ENCODE peak calls at places on chromosomes 6 and 20, in four cellular contexts. H, I, S and L are unnamed samples.

GRCh38 chr6:18362058-18362561 is 25.0 kb upstream of the RNF144B start:
- DNase-seq in H (no peak), I (no peak), S (no peak), L (no peak)

GRCh38 chr6:41747256-41748101 is at the start of gene PGC:
- DNase-seq in H (no peak), I (no peak), S (peak), L (peak)

GRCh38 chr6:53624491-53624890 is 41.1 kb downstream of the KLHL31 start:
- DNase-seq in H (no peak), I (no peak), S (no peak), L (no peak)

GRCh38 chr6:143896096-143896880 is 32.0 kb downstream of the ZC2HC1B start:
- DNase-seq in H (no peak), I (no peak), S (no peak), L (no peak)

GRCh38 chr20:258963-259362 is 1.4 kb downstream of the DEFB132 start:
- DNase-seq in H (no peak), I (peak), S (peak), L (peak)

GRCh38 chr6:109799664-109800063 is 108.6 kb downstream of the FIG4 start:
- DNase-seq in H (no peak), I (no peak), S (no peak), L (no peak)

GRCh38 chr6:30819287-30819917 is 64.9 kb upstream of the DDR1 start:
- DNase-seq in H (no peak), I (no peak), S (no peak), L (no peak)

GRCh38 chr6:135939216-135939610 is 87.7 kb downstream of the PDE7B start:
- DNase-seq in H (no peak), I (no peak), S (no peak), L (no peak)

GRCh38 chr6:39979461-39980328 is 45.4 kb upstream of the MOCS1 start:
- DNase-seq in H (no peak), I (no peak), S (no peak), L (no peak)

GRCh38 chr6:55694148-55694547 is 115.2 kb upstream of the HMGCLL1 start:
- DNase-seq in H (peak), I (no peak), S (no peak), L (no peak)

GRCh38 chr6:159067334-159067733 is 22.5 kb upstream of the TAGAP start:
- DNase-seq in H (no peak), I (no peak), S (no peak), L (no peak)

GRCh38 chr6:110946498-110946897 is 12.0 kb upstream of the GTF3C6 start:
- DNase-seq in H (no peak), I (no peak), S (no peak), L (no peak)

GRCh38 chr6:89828988-89829590 is 591 bp upstream of the CASP8AP2 start:
- DNase-seq in H (no peak), I (peak), S (no peak), L (no peak)

GRCh38 chr6:5082487-5083306 is 2.4 kb upstream of the PPP1R3G start:
- DNase-seq in H (no peak), I (peak), S (no peak), L (peak)

GRCh38 chr6:18551228-18551627 is 164.1 kb downstream of the RNF144B start:
- DNase-seq in H (no peak), I (no peak), S (no peak), L (no peak)

GRCh38 chr6:161486326-161486725 is 212.5 kb upstream of the AGPAT4 start:
- DNase-seq in H (no peak), I (peak), S (peak), L (no peak)

GRCh38 chr6:39401376-39401775 is 78.9 kb upstream of the KCNK16 start:
- DNase-seq in H (no peak), I (no peak), S (no peak), L (no peak)

GRCh38 chr6:69098910-69099309 is 463.8 kb downstream of the ADGRB3 start:
- DNase-seq in H (no peak), I (no peak), S (no peak), L (no peak)

GRCh38 chr6:3175742-3176321 is 18.5 kb upstream of the TUBB2A start:
- DNase-seq in H (no peak), I (no peak), S (no peak), L (no peak)

GRCh38 chr20:58868795-58869194 is 16.3 kb downstream of the GNAS start:
- DNase-seq in H (no peak), I (no peak), S (peak), L (no peak)

GRCh38 chr20:4202441-4202840 is 187.1 kb upstream of the RNF24 start:
- DNase-seq in H (no peak), I (no peak), S (no peak), L (no peak)

GRCh38 chr6:24980507-24981384 is 45.0 kb upstream of the RIPOR2 start:
- DNase-seq in H (no peak), I (no peak), S (no peak), L (no peak)

GRCh38 chr6:90584636-90585255 is 2.1 kb downstream of the MAP3K7 start:
- DNase-seq in H (no peak), I (no peak), S (no peak), L (no peak)

GRCh38 chr6:67722861-67723261 is 912.2 kb upstream of the ADGRB3 start:
- DNase-seq in H (no peak), I (no peak), S (no peak), L (no peak)
- TF ChIP-seq PHF8 in H (no peak), I (no peak), S (no peak), L (no peak)

GRCh38 chr6:85069577-85069976 is 305.2 kb upstream of the TBX18 start:
- DNase-seq in H (no peak), I (no peak), S (no peak), L (no peak)
- TF ChIP-seq PHF8 in H (no peak), I (no peak), S (no peak), L (no peak)

GRCh38 chr6:80553071-80553740 is 446.7 kb downstream of the BCKDHB start:
- DNase-seq in H (no peak), I (no peak), S (no peak), L (no peak)
- TF ChIP-seq PHF8 in H (no peak), I (no peak), S (no peak), L (no peak)

GRCh38 chr6:44076016-44076365 is 51.3 kb downstream of the MRPL14 start:
- DNase-seq in H (no peak), I (no peak), S (no peak), L (no peak)

GRCh38 chr6:44077201-44077946 is 49.9 kb downstream of the MRPL14 start:
- DNase-seq in H (no peak), I (no peak), S (no peak), L (no peak)

GRCh38 chr6:44078219-44078794 is 48.9 kb downstream of the MRPL14 start:
- DNase-seq in H (no peak), I (no peak), S (no peak), L (no peak)

GRCh38 chr6:44075137-44076015 is 51.9 kb downstream of the MRPL14 start:
- DNase-seq in H (no peak), I (no peak), S (no peak), L (peak)

DNA sequence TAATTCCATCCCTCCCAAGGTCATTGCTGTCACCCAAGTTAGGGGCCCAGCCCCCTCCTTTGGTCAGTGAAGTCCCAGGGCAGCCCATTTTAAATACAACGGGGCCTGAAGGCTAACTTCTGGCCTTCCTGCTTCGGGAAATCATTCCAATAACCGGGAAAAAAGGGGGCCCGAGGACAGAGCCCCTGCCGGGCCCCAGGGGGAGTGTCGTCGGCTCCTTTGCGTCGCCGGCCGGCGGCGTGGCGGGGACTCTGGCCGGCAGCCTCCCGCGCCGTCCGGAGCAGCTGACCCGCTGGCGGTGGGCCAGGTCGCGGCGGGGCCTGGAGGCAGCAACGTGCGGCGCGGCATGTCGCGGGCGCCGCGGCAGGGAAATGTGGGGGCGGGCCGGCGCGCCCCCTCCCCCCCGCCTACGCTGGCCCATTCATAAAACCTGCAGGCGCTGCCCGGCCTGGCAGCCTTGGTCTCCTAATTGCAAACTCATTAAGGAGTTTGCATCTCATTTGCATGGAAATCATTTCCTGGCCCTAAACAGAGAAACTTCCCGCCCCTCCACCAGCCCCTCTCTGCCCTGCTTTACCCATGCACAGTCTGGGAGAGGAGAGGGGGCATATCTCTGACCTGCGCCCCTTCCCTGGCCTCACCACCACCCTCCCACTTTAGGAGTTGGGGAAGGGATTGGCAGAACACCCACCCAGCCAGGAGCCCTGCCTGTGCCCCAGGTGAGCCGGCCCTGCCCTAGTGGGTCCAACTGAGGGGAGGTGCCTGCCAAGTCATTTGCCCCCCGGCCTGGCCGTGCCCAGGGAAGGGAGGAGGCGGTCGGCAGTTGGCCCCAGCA is 50.7 kb downstream of the MRPL14 start:
- DNase-seq in H (no peak), I (no peak), S (peak), L (no peak)
- TF ChIP-seq PHF8 in H (no peak), I (no peak), S (peak), L (peak)

GRCh38 chr6:1472643-1473042 is 83.3 kb downstream of the FOXF2 start:
- DNase-seq in H (no peak), I (no peak), S (no peak), L (no peak)
- TF ChIP-seq PHF8 in H (no peak), I (no peak), S (no peak), L (no peak)

DNA sequence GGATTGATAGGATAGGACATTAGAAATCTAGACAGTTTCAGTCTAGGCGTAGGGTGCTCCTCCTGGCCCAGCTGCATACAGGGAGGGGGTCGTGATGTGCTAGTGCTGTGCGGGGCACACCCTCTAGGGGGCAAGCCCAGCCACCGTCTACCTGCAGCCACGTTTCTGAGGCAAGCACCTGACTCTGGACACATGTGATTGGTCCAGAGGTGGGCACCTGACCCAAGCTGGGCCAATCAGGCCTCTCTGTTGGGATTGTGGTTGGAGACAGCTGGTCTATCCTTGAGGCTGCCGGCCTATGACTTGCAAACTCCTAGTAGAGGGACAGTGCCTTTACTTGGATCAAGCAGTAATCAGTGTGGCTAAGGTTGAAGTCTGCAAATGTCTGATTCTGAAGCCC is 317.1 kb downstream of the BMP7 start:
- DNase-seq in H (no peak), I (no peak), S (peak), L (no peak)
- TF ChIP-seq PHF8 in H (no peak), I (no peak), S (no peak), L (no peak)

GRCh38 chr20:48419173-48419572 is 408.6 kb downstream of the PREX1 start:
- DNase-seq in H (no peak), I (no peak), S (no peak), L (no peak)
- TF ChIP-seq PHF8 in H (no peak), I (no peak), S (no peak), L (no peak)

DNA sequence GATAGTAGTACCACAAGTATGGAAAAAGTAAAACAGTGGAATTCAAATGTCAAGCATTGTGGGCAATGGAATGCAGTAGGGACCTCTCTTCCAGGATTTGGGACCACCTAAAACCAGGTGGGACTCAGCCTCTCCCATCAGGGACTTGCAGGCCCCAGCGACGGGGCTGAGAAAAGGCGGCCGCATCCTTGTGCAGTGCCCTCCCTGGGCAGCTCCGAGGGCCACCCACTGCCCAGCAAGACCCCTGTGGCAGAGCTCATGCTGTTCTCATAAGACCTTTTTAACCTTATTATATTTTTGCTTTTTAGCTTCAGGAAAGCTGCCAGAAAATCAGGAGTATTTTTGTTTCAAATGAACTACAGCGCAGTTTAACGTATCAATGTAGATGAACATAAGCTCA is 142.6 kb upstream of the RPS6KA2 start:
- DNase-seq in H (no peak), I (no peak), S (no peak), L (no peak)
- TF ChIP-seq PHF8 in H (no peak), I (no peak), S (no peak), L (no peak)

DNA sequence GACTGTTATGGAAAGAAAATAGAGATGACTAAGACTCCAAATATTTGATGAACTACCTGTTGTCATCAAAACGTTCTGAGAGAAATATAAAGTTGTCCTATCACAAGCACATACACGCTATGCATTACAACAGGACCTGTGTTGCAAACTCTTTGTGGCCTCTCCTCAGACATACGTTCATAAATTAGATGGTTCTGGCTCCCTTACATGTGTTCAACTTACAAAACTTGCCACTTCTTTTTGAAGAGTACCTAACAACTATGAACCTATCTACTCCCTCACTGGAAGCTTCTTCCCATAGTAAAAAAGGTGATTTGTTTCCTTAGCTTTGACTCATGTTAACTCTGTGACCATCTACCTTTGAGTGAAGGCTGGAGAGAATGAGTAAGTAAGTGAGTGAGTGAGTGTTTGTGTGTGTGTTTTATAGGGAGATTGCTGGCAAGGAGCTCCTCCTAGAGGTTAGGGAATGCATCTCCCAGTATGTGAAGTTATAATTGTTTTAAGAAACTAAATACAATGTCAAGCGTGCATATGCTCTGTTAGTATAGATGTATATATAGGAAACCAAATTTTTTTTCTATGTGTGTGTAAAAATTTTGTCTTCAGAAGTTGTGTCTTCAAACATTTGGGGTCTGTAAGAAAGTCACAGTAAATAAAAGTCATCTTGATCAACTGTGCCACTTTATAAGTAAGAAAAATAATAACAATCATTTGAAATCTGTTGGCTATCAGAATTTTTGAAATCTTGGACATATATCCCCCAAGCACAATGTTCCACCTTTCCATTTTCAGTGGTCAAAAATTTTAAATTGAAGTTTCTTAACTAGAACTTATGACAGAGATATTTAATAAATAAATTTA is 1211.1 kb upstream of the GJE1 start:
- DNase-seq in H (peak), I (peak), S (peak), L (peak)
- TF ChIP-seq PHF8 in H (no peak), I (no peak), S (no peak), L (no peak)

GRCh38 chr6:34059136-34059731 is 86.7 kb downstream of the GRM4 start:
- DNase-seq in H (no peak), I (no peak), S (no peak), L (no peak)
- TF ChIP-seq PHF8 in H (no peak), I (no peak), S (no peak), L (no peak)